ENCODE peak calls at places on chromosomes 4 and X, in ten cellular contexts. J is endothelial cell of umbilical vein, C is HepG2, G is A549, V is right lobe of liver, Z is uterus, W is breast epithelium, N is transverse colon, Y is GM12878, T is body of pancreas. S is an unnamed sample.

GRCh38 chrX:143298663-143299241 is 218.5 kb downstream of the SPANXN3 start:
- DNase-seq in J (no peak), C (no peak), G (no peak), V (no peak), Z (no peak), W (no peak), N (no peak), Y (no peak), T (no peak), S (no peak)

GRCh38 chrX:6448003-6448402 is 86.9 kb downstream of the VCX3A start:
- DNase-seq in J (no peak), C (no peak), G (no peak), V (no peak), Z (no peak), W (no peak), N (no peak), Y (no peak), T (peak; percentile 24), S (no peak)

GRCh38 chr4:108700358-108700757 is 50.0 kb downstream of the OSTC start:
- DNase-seq in J (no peak), C (no peak), G (no peak), V (no peak), Z (no peak), W (no peak), N (no peak), Y (no peak), T (no peak), S (no peak)

GRCh38 chr4:151745727-151746231 is 15.0 kb downstream of the GATB start:
- DNase-seq in J (no peak), C (no peak), G (no peak), V (no peak), Z (no peak), W (no peak), N (no peak), Y (no peak), T (no peak), S (no peak)

GRCh38 chr4:145845118-145845517 is 93.5 kb downstream of the ZNF827 start:
- DNase-seq in J (no peak), C (no peak), G (no peak), V (no peak), Z (no peak), W (no peak), N (no peak), Y (no peak), T (no peak), S (no peak)

GRCh38 chrX:38206542-38206941 is 14.1 kb downstream of the SRPX start:
- DNase-seq in J (no peak), C (no peak), G (no peak), V (no peak), Z (no peak), W (no peak), N (no peak), Y (no peak), T (no peak), S (no peak)

GRCh38 chrX:22118161-22118830 is 86.2 kb downstream of the PHEX start:
- DNase-seq in J (no peak), C (no peak), G (peak; percentile 33), V (no peak), Z (no peak), W (no peak), N (no peak), Y (no peak), T (no peak), S (no peak)

GRCh38 chr4:123616970-123617392 is 220.4 kb downstream of the SPRY1 start:
- DNase-seq in J (peak; percentile 81), C (no peak), G (no peak), V (peak; percentile 61), Z (peak; percentile 61), W (no peak), N (peak; percentile 46), Y (no peak), T (peak; percentile 15), S (peak; percentile 68)

GRCh38 chr4:168811793-168812651 is 198.0 kb downstream of the CBR4 start:
- DNase-seq in J (peak; percentile 59), C (no peak), G (no peak), V (no peak), Z (peak; percentile 68), W (no peak), N (no peak), Y (no peak), T (no peak), S (no peak)

GRCh38 chr4:168811207-168811606 is 198.8 kb downstream of the CBR4 start:
- DNase-seq in J (no peak), C (no peak), G (no peak), V (no peak), Z (no peak), W (no peak), N (no peak), Y (no peak), T (no peak), S (no peak)

GRCh38 chr4:168817418-168817817 is 192.6 kb downstream of the CBR4 start:
- DNase-seq in J (peak; percentile 28), C (no peak), G (peak; percentile 25), V (no peak), Z (no peak), W (no peak), N (no peak), Y (no peak), T (no peak), S (no peak)

GRCh38 chr4:168812806-168813205 is 197.2 kb downstream of the CBR4 start:
- DNase-seq in J (no peak), C (no peak), G (no peak), V (no peak), Z (no peak), W (no peak), N (no peak), Y (no peak), T (no peak), S (no peak)

DNA sequence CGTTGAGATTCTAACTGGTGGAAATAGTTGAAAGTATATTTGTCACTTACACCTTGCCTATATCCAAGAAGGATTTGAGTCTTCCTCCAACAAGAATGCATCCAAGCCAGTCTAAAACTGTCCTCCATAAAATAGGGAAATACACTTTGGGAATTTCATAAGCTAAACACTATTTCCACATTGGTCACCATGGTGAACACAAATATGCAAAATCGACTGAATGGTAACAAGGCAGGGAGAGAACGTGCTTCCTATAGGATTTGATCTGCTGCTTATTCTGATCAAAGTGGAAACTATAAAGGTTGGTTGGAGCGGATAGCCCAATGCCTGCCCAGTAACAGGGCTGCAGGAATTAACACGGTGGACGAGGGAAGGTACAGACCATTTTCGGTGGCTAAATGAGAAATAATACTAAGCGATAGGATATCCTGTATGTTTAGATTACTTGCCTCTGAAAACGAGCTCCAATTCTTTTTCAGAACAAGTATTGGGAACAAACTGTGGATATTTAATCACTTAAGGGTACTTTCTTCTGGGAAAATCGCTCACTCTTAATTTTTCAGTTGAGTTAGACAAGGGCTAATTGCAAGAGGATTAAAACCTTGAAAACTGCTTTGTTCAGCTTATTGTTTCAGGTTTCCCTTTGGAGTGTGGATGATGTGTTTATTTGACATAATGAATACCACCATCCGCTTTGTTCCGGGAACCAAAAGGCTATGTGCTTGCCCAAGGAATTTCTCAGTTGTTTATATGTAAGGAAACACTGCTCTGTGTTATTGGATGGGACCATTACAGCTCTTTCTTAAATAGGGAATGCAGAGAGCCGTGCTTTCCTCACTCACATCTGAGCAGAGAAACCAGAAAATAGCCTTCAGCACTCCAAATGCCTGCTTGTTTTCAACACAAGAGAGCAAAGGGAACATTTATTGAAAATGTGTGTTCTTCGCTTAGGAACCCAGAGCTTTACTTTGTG is 194.4 kb downstream of the CBR4 start:
- DNase-seq in J (peak; percentile 75), C (no peak), G (no peak), V (no peak), Z (no peak), W (no peak), N (no peak), Y (no peak), T (no peak), S (no peak)
- TF ChIP-seq POLR2A in J (no peak), C (no peak), G (no peak), V (no peak), Z (no peak), W (no peak), N (no peak), Y (no peak), T (no peak), S (no peak)

DNA sequence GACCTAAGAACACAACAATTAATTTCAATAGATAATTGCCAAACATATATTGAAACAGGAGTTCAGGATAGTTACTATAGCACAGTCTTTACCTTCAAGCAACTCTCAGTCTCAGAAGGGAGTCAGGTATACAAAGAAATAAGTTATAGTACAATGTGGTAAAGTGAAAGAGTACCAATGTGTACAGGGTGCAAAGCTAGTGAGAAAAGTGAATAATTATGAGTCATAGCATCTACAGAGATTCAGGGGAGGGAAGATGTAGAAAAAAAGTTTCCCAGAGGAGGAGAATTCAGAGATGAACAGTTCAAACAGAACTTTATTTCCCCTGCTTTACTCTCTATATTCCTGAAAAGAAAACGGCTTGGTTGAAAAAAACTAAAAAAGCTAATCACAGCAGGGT is 22.7 kb upstream of the DKK2 start:
- DNase-seq in J (peak; percentile 5), C (no peak), G (no peak), V (no peak), Z (no peak), W (no peak), N (no peak), Y (no peak), T (no peak), S (no peak)
- H3K27ac ChIP-seq in J (no peak overlapping the region), C (no peak overlapping the region), G (no peak overlapping the region), V (no peak overlapping the region), Z (no peak overlapping the region), W (no peak overlapping the region), N (no peak overlapping the region), Y (no peak overlapping the region), T (no peak overlapping the region), S (no peak overlapping the region)

DNA sequence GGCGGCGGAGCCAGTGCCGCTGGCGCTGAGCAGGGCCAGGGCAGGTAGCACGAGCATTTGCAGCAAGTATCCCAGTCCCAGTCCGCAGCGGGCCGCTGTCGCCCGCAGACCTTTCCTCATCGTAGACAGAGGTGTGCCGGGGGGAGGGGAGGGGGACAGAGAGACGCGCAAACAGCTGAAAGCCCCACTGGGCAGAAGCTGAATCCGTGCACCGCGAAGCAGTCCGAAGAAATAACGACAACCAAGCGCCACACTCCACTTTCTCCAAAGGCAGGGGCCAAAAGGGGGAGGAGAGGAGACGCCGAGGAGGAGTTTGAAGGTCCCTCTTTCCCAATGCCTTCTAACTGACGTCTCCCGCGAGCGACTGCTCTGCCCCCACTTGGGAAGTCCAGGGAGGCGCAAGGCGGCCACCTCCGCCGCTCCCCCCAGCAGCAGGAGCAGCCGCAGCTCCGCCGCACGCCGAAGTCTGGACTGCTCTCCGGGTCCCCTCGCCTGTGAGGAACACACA is at the start of gene UNC5C:
- DNase-seq in J (peak; percentile 32), C (no peak), G (no peak), V (peak; percentile 51), Z (peak; percentile 79), W (no peak), N (peak; percentile 48), Y (no peak), T (peak; percentile 16), S (no peak)
- TF ChIP-seq POLR2A in J (no peak), C (no peak), G (no peak), V (peak; percentile 26), Z (peak; percentile 43), W (peak; percentile 15), N (peak; percentile 54), Y (no peak), T (no peak), S (no peak)

GRCh38 chr4:26084414-26084813 is 170.4 kb downstream of the SMIM20 start:
- DNase-seq in J (no peak), C (no peak), G (no peak), V (no peak), Z (no peak), W (no peak), N (no peak), Y (no peak), T (no peak), S (no peak)

GRCh38 chr4:26085581-26085980 is 171.6 kb downstream of the SMIM20 start:
- DNase-seq in J (no peak), C (no peak), G (no peak), V (no peak), Z (no peak), W (no peak), N (no peak), Y (no peak), T (no peak), S (no peak)

GRCh38 chr4:26087108-26087507 is 173.1 kb downstream of the SMIM20 start:
- DNase-seq in J (no peak), C (no peak), G (no peak), V (no peak), Z (no peak), W (no peak), N (no peak), Y (no peak), T (no peak), S (no peak)

GRCh38 chr4:26086621-26087068 is 172.6 kb downstream of the SMIM20 start:
- DNase-seq in J (no peak), C (no peak), G (no peak), V (no peak), Z (no peak), W (no peak), N (no peak), Y (no peak), T (no peak), S (no peak)

GRCh38 chr4:26088433-26088928 is 174.5 kb downstream of the SMIM20 start:
- DNase-seq in J (no peak), C (no peak), G (no peak), V (no peak), Z (no peak), W (no peak), N (no peak), Y (peak; percentile 80), T (no peak), S (no peak)
- H3K27ac ChIP-seq in J (no peak overlapping the region), C (no peak overlapping the region), G (no peak overlapping the region), V (no peak overlapping the region), Z (peak overlapping the region; percentile 30), W (peak overlapping the region; percentile 38), N (no peak overlapping the region), Y (peak overlapping the region; percentile 29), T (no peak overlapping the region), S (peak overlapping the region; percentile 75)

S was measured in suprapubic skin.